ENCODE peak calls at places on chromosomes 7 and 10, in four cellular contexts. Q is kidney; I is esophagus squamous epithelium; B is CD4-positive, CD25-positive, alpha-beta regulatory T cell. L is an unnamed sample. For H3K9me3, the result is how much of the 10 kb centered on the place peaks cover.

GRCh38 chr7:128394904-128395496 is 14.8 kb downstream of the IMPDH1 start:
- DNase-seq in Q (no peak), B (no peak), I (no peak), L (no peak)

GRCh38 chr10:5404188-5405041 is at the start of gene TUBAL3:
- DNase-seq in Q (no peak), B (no peak), I (no peak), L (no peak)

GRCh38 chr7:29289156-29290021 is 94.8 kb downstream of the CHN2 start:
- DNase-seq in Q (no peak), B (no peak), I (no peak), L (no peak)

GRCh38 chr7:124009321-124009720 is 23.5 kb downstream of the TMEM229A start:
- DNase-seq in Q (no peak), B (no peak), I (no peak), L (no peak)

GRCh38 chr10:97514344-97514743 is 15.6 kb downstream of the UBTD1 start:
- DNase-seq in I (no peak), B (no peak), Q (no peak), L (no peak)

GRCh38 chr10:88104213-88104612 is 240.8 kb downstream of the PTEN start:
- DNase-seq in B (no peak), Q (no peak), I (no peak), L (no peak)

GRCh38 chr10:30970760-30971460 is 60.8 kb downstream of the ZNF438 start:
- DNase-seq in B (no peak), I (no peak), Q (no peak), L (no peak)

GRCh38 chr7:22853674-22854157 is 31.1 kb upstream of the TOMM7 start:
- DNase-seq in I (no peak), B (no peak), Q (no peak), L (no peak)

GRCh38 chr10:13681095-13681494 is 94.3 kb downstream of the PRPF18 start:
- DNase-seq in I (no peak), Q (no peak), B (no peak), L (no peak)

GRCh38 chr7:39071116-39071515 is 93.4 kb downstream of the POU6F2 start:
- DNase-seq in I (no peak), B (no peak), Q (no peak), L (no peak)

GRCh38 chr7:132907380-132907940 is 174.4 kb downstream of the CHCHD3 start:
- DNase-seq in I (no peak), Q (no peak), B (no peak), L (no peak)

GRCh38 chr7:50491943-50492342 is 41.8 kb upstream of the FIGNL1 start:
- DNase-seq in Q (no peak), B (no peak), I (no peak), L (no peak)

GRCh38 chr7:115145512-115145911 is 223.6 kb downstream of the MDFIC start:
- DNase-seq in I (no peak), B (no peak), Q (no peak), L (no peak)

GRCh38 chr10:35172574-35172973 is 45.9 kb downstream of the CREM start:
- DNase-seq in Q (no peak), B (no peak), I (no peak), L (no peak)

GRCh38 chr7:73454424-73454823 is 20.8 kb downstream of the FZD9 start:
- DNase-seq in I (no peak), B (no peak), Q (no peak), L (no peak)

GRCh38 chr10:48502791-48503190 is 102.1 kb downstream of the ARHGAP22 start:
- DNase-seq in B (no peak), Q (no peak), I (no peak), L (no peak)

GRCh38 chr7:48390381-48391327 is 219.4 kb downstream of the ABCA13 start:
- DNase-seq in I (no peak), Q (no peak), B (no peak), L (no peak)

GRCh38 chr10:85976267-85976793 is 390.3 kb downstream of the GRID1 start:
- DNase-seq in B (no peak), I (no peak), Q (no peak), L (no peak)

GRCh38 chr7:74178632-74179031 is 4.5 kb downstream of the EIF4H start:
- DNase-seq in I (no peak), Q (no peak), B (no peak), L (no peak)

GRCh38 chr7:12712236-12712635 is 24.8 kb downstream of the ARL4A start:
- DNase-seq in I (no peak), Q (no peak), B (no peak), L (no peak)

GRCh38 chr7:135192914-135193536 is 18.3 kb downstream of the WDR91 start:
- DNase-seq in I (no peak), Q (no peak), B (no peak), L (no peak)

GRCh38 chr7:141702047-141702567 is at the start of gene DENND11:
- DNase-seq in B (peak), I (no peak), Q (peak), L (peak)

GRCh38 chr10:91378061-91378460 is 32.1 kb upstream of the HECTD2 start:
- DNase-seq in I (no peak), Q (no peak), B (no peak), L (no peak)

GRCh38 chr10:77176224-77176623 is 461.4 kb downstream of the KCNMA1 start:
- DNase-seq in I (no peak), B (no peak), Q (no peak), L (no peak)

GRCh38 chr10:43122096-43122495 is 16.1 kb upstream of the CSGALNACT2 start:
- DNase-seq in B (no peak), I (no peak), Q (peak), L (no peak)

GRCh38 chr10:32149257-32149955 is 93.2 kb upstream of the KIF5B start:
- DNase-seq in Q (no peak), B (no peak), I (no peak), L (no peak)

GRCh38 chr7:47817922-47818321 is 130.3 kb downstream of the PKD1L1 start:
- DNase-seq in I (no peak), Q (no peak), B (no peak), L (no peak)

GRCh38 chr7:40570218-40570617 is 435.4 kb downstream of the SUGCT start:
- DNase-seq in Q (no peak), B (no peak), I (no peak), L (no peak)

GRCh38 chr10:74153123-74153522 is 2.1 kb downstream of the ADK start:
- DNase-seq in B (no peak), I (no peak), Q (no peak), L (no peak)

GRCh38 chr10:6721964-6722615 is 142.0 kb upstream of the PRKCQ start:
- DNase-seq in I (no peak), Q (no peak), B (no peak), L (no peak)

GRCh38 chr7:37832194-37832593 is 16.2 kb upstream of the NME8 start:
- DNase-seq in Q (peak), B (no peak), I (no peak), L (no peak)

GRCh38 chr10:73060738-73061635 is 35.7 kb downstream of the P4HA1 start:
- DNase-seq in I (no peak), Q (no peak), B (no peak), L (no peak)

DNA sequence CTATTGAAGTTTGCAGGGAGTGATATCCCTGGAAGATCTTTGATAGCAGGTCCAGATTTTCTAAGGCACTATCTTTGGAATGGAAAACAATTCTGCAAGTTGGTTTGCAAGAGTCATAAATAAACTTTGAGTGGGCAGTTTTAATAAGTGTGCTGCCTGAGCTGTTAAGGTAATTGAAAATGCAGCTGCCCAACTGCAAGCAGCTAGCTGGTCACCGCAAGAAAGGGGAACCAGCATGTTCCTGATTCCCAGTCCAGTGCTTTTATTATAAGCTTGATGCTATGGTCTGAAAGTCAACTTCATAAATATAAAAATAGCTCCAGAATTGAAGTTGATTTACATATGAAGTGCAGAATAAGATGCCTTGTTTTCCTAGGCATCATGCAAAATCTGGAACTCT is 308.4 kb downstream of the ZNF248 start:
- DNase-seq in Q (no peak), B (no peak), I (no peak), L (no peak)
- H3K9me3 ChIP-seq in Q (under half), B (under half), I (under half), L (under half)

GRCh38 chr7:19776981-19777380 is 3.6 kb upstream of the TMEM196 start:
- DNase-seq in B (no peak), I (no peak), Q (no peak), L (no peak)

GRCh38 chr7:19773361-19773760 is at the start of gene TMEM196:
- DNase-seq in B (no peak), I (no peak), Q (no peak), L (no peak)

GRCh38 chr7:19772858-19773337 is 519 bp downstream of the TMEM196 start:
- DNase-seq in Q (peak), B (no peak), I (no peak), L (no peak)

GRCh38 chr7:19772323-19772722 is 1.1 kb downstream of the TMEM196 start:
- DNase-seq in B (no peak), Q (no peak), I (no peak), L (no peak)
- H3K9me3 ChIP-seq in B (under half), Q (under half), I (under half), L (under half)

GRCh38 chr10:100761191-100761590 is 15.8 kb downstream of the PAX2 start:
- DNase-seq in Q (no peak), I (no peak), B (no peak), L (no peak)

GRCh38 chr10:100759331-100759730 is 13.9 kb downstream of the PAX2 start:
- DNase-seq in I (no peak), Q (peak), B (no peak), L (no peak)

GRCh38 chr10:100760726-100761125 is 15.3 kb downstream of the PAX2 start:
- DNase-seq in B (no peak), Q (no peak), I (no peak), L (no peak)

GRCh38 chr10:100766693-100767427 is 21.5 kb downstream of the PAX2 start:
- DNase-seq in Q (no peak), B (no peak), I (no peak), L (no peak)

DNA sequence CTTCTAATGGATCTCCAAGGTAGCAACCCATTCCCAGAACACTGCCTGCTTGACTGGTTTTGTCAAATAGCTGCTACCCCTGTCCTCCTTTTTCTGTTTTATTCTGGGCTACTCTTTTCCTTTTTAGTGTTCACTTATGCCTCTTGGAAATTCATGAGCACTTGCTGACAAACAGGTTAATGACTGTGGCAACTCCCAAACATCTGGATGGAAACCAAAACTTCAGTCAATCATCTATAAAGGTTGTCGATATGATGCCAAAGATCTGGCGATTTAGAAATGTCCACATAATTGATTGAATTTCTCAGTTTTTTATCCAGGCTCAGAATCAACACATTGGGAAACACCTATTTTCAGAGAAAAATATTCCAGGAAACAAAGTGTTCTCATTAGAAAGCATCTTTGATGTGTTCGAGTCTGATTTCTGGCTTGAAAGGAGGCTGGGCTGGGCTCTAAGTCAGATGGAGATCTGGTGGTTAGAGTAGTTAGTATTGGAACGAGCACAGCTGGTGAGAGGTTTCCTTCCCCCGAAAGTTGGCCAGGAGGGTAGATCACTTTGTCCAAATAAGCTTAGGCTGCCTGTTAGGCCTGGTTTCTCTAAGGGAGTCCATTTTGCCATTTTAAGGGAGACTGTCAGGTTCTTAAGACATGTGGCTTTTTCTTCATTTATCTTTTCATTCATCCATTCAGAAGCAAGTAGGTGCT is 17.8 kb downstream of the PAX2 start:
- DNase-seq in B (no peak), Q (no peak), I (no peak), L (no peak)
- H3K9me3 ChIP-seq in B (under half), Q (under half), I (under half), L (under half)

DNA sequence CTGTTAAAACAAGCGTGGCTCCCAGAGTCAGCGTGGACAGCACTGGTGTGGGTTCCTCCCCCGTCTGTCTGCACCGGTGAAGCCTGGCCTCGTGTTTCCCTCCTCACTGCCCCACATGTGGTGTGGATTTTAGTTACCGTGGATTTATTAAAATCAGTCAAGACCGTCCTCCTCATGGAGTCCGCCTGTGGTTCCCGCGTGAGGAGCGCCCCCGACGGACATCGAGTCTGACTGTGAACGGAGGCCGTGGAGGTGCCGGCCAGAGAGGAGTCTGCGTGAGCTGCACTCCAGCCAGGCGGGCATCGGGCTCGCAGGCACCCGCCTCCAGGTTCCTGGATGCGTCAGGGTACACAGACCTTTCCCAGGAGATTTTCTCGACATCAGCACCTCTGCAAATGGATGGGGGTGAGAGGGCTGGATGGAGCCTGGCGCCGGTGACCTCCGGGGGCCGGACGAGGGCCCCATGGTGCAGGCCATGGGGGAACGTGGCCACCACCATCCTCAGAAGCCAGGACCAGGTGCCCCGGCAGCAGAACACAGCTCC is 26.3 kb upstream of the UTF1 start:
- DNase-seq in B (no peak), I (no peak), Q (peak), L (no peak)
- H3K9me3 ChIP-seq in B (under half), I (under half), Q (under half), L (under half)

DNA sequence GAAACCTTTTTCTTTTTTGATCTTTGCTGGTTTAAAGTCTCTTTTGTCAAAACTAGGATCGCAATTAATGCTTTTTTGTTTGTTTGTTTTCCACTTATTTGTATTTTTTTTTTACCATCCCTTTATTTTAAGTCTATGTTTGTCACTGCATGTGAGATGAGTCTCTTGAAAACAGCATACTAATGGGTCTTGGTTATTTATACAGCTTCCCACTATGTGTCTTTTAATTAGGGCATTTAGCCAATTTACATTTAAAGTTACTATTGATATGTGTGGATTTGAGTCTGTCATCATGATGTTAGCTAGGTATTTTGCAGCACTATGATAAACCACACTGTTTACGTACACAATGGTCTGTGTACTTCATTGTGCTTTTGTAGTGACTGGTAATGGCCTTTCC is 34.7 kb upstream of the PPP1R3A start:
- DNase-seq in I (no peak), B (no peak), Q (no peak), L (no peak)
- H3K9me3 ChIP-seq in I (under half), B (under half), Q (under half), L (under half)

DNA sequence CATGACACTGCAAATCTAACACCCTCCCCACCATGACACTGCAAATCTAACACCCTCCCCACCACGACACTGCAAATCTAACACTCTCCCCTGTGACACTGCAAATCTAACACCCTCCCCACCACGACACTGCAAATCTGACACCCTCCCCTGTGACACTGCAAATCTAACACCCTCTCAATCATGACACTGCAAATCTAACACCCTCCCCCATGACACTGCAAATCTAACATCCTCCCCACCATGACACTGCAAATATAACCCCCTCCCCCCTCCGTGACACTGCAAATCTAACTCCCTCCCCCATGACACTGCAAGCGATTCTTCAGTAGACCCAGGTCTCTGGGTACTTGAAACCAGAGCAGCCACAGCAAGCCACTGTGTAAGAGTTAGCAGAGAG is 604.4 kb downstream of the DNAJB6 start:
- DNase-seq in B (no peak), I (no peak), Q (no peak), L (no peak)
- H3K9me3 ChIP-seq in B (under half), I (under half), Q (under half), L (under half)